ENCODE peak calls at places on chromosomes 12 and 14, in five cellular contexts. S is breast epithelium, U is HCT116, D is stomach, N is HepG2. V is an unnamed sample.

GRCh38 chr12:45909041-45909713 is 81.2 kb downstream of the SCAF11 start:
- DNase-seq in D (no peak), S (no peak), U (no peak), N (no peak), V (no peak)

GRCh38 chr12:53613821-53614220 is 12.4 kb downstream of the ATF7 start:
- DNase-seq in U (no peak), D (no peak), N (no peak), S (no peak), V (no peak)

GRCh38 chr14:99257673-99258221 is 14.2 kb downstream of the BCL11B start:
- DNase-seq in S (no peak), N (no peak), D (no peak), U (no peak), V (no peak)

GRCh38 chr14:44109041-44109440 is 398.0 kb downstream of the FSCB start:
- DNase-seq in U (no peak), D (no peak), S (no peak), N (no peak), V (no peak)

GRCh38 chr14:22390824-22391461 is 198.1 kb downstream of the DAD1 start:
- DNase-seq in S (no peak), U (no peak), D (peak; percentile 29), N (peak; percentile 41), V (no peak)

GRCh38 chr14:37036669-37037341 is 135.6 kb downstream of the SLC25A21 start:
- DNase-seq in S (no peak), N (peak; percentile 33), D (no peak), U (no peak), V (no peak)

GRCh38 chr14:78403278-78403815 is 233.2 kb downstream of the NRXN3 start:
- DNase-seq in D (no peak), N (no peak), U (no peak), S (no peak), V (no peak)

GRCh38 chr14:69693823-69694729 is 72.9 kb upstream of the SRSF5 start:
- DNase-seq in N (peak; percentile 86), S (no peak), U (no peak), D (peak; percentile 75), V (no peak)

GRCh38 chr12:43206396-43206795 is 345.6 kb downstream of the ADAMTS20 start:
- DNase-seq in N (no peak), U (no peak), S (no peak), D (no peak), V (no peak)

GRCh38 chr14:79357307-79357706 is 854.0 kb downstream of the DIO2 start:
- DNase-seq in D (no peak), S (no peak), N (no peak), U (no peak), V (no peak)

GRCh38 chr14:70707138-70708038 is 65.7 kb downstream of the TTC9 start:
- DNase-seq in S (no peak), D (no peak), N (peak; percentile 93), U (peak; percentile 27), V (no peak)

GRCh38 chr14:74910556-74910955 is 12.5 kb downstream of the RPS6KL1 start:
- DNase-seq in U (no peak), D (no peak), N (no peak), S (no peak), V (no peak)

GRCh38 chr12:51669996-51670395 is 79.0 kb downstream of the SCN8A start:
- DNase-seq in U (no peak), N (no peak), S (no peak), D (no peak), V (no peak)

GRCh38 chr12:41819948-41820347 is 324.7 kb downstream of the GXYLT1 start:
- DNase-seq in N (no peak), S (no peak), U (no peak), D (no peak), V (no peak)

GRCh38 chr14:96100171-96101064 is 61.3 kb downstream of the C14orf132 start:
- DNase-seq in D (peak; percentile 77), N (peak; percentile 60), U (peak; percentile 73), S (peak; percentile 84), V (peak; percentile 45)

GRCh38 chr14:100278702-100279101 is 27.5 kb downstream of the SLC25A29 start:
- DNase-seq in S (no peak), D (no peak), U (no peak), N (peak; percentile 40), V (no peak)

GRCh38 chr12:49059063-49059384 is 1.6 kb downstream of the KMT2D start:
- DNase-seq in D (no peak), U (no peak), S (no peak), N (no peak), V (no peak)

GRCh38 chr14:95258754-95259593 is 60.7 kb downstream of the CLMN start:
- DNase-seq in U (no peak), N (no peak), S (no peak), D (peak; percentile 22), V (no peak)

GRCh38 chr14:104515811-104516780 is 63.5 kb upstream of the C14orf180 start:
- DNase-seq in N (no peak), U (no peak), D (peak; percentile 20), S (no peak), V (no peak)

GRCh38 chr14:36271939-36272907 is 48.2 kb downstream of the MBIP start:
- DNase-seq in U (no peak), S (no peak), D (no peak), N (no peak), V (no peak)

GRCh38 chr14:34018564-34019244 is 67.8 kb upstream of the EGLN3 start:
- DNase-seq in N (no peak), D (no peak), S (no peak), U (no peak), V (no peak)

GRCh38 chr14:104239185-104239775 is 100.9 kb downstream of the KIF26A start:
- DNase-seq in U (no peak), D (peak; percentile 15), S (peak; percentile 33), N (no peak), V (no peak)

GRCh38 chr14:88729159-88729558 is 63.6 kb downstream of the EML5 start:
- DNase-seq in N (no peak), D (no peak), U (no peak), S (no peak), V (no peak)

GRCh38 chr12:108612788-108613282 is 15.0 kb upstream of the TMEM119 start:
- DNase-seq in D (no peak), S (no peak), U (peak; percentile 24), N (no peak), V (no peak)

GRCh38 chr12:91382081-91382543 is 199.5 kb upstream of the DCN start:
- DNase-seq in N (peak; percentile 37), S (peak; percentile 76), D (peak; percentile 87), U (peak; percentile 66), V (no peak)

GRCh38 chr12:68334136-68334535 is 2.0 kb upstream of the MDM1 start:
- DNase-seq in S (no peak), D (no peak), U (no peak), N (no peak), V (no peak)

GRCh38 chr14:41868396-41868795 is 261.7 kb downstream of the LRFN5 start:
- DNase-seq in S (no peak), U (no peak), N (no peak), D (no peak), V (no peak)

GRCh38 chr14:74860179-74860578 is 15.8 kb downstream of the PROX2 start:
- DNase-seq in U (no peak), S (no peak), N (no peak), D (no peak), V (no peak)

GRCh38 chr12:123242083-123242904 is 9.1 kb downstream of the MTRFR start:
- DNase-seq in S (no peak), N (no peak), D (no peak), U (no peak), V (no peak)

GRCh38 chr14:104142136-104143041 is 4.0 kb downstream of the KIF26A start:
- DNase-seq in U (no peak), N (no peak), S (no peak), D (no peak), V (no peak)

GRCh38 chr12:18907793-18908580 is 170.1 kb downstream of the CAPZA3 start:
- DNase-seq in N (no peak), D (no peak), S (no peak), U (no peak), V (no peak)

GRCh38 chr14:59337151-59337611 is 128.0 kb downstream of the GPR135 start:
- DNase-seq in U (no peak), N (no peak), S (no peak), D (peak; percentile 29), V (no peak)

GRCh38 chr12:88836156-88836555 is 255.9 kb upstream of the KITLG start:
- DNase-seq in S (no peak), D (no peak), U (no peak), N (peak; percentile 10), V (no peak)

GRCh38 chr14:68306934-68307758 is 485.7 kb downstream of the ZFP36L1 start:
- DNase-seq in D (peak; percentile 76), U (peak; percentile 21), S (peak; percentile 58), N (peak; percentile 48), V (no peak)

GRCh38 chr14:60250318-60251035 is 1.5 kb downstream of the PPM1A start:
- DNase-seq in S (no peak), D (no peak), N (peak; percentile 49), U (peak; percentile 6), V (no peak)

GRCh38 chr14:33675415-33676130 is 275.3 kb downstream of the EGLN3 start:
- DNase-seq in S (no peak), N (no peak), D (no peak), U (no peak), V (no peak)

GRCh38 chr12:56127485-56127887 is 581 bp upstream of the ESYT1 start:
- DNase-seq in D (no peak), N (no peak), S (no peak), U (no peak), V (no peak)
- TF ChIP-seq POLR2AphosphoS5 in D (no peak), N (no peak), S (no peak), U (no peak), V (no peak)

DNA sequence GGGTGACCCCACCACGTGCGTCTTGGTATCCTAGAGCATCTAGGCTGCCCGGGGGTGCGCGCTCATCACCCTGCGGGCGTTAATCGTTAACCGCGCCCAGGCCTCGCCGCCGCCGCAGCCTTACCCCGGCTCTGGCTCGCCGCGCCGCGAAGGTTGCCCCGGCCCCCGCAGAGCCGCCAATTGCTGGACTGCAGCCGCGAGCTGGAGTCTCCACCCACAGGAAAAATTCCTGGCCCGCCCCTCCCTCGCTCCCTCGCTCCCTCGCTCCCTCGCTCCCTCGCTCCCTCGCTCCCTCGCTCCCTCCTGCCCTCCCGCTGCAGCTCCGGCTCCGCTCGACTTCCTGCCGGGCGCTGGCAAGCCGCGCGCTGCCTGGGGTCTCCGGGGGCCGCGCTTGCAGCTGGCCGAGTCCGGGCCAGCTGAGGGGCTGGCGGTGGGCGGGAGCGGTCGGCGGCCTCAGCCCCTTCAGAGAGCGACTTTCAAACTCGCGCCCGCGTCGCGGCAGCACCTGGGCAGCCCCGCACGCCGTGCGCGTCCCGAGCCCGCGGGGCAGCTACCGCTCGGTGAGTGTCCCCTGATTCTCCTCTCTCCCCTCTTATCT is at the start of gene PLEKHG3:
- DNase-seq in U (no peak), D (peak; percentile 87), S (peak; percentile 90), N (peak; percentile 59), V (no peak)
- TF ChIP-seq POLR2A in U (no peak), D (no peak), S (peak; percentile 43), N (no peak), V (no peak)

GRCh38 chr14:20568393-20568792 is 7.5 kb upstream of the RNASE9 start:
- DNase-seq in S (no peak), N (no peak), D (no peak), U (no peak), V (no peak)
- TF ChIP-seq POLR2AphosphoS5 in S (no peak), N (no peak), D (no peak), U (no peak), V (no peak)

DNA sequence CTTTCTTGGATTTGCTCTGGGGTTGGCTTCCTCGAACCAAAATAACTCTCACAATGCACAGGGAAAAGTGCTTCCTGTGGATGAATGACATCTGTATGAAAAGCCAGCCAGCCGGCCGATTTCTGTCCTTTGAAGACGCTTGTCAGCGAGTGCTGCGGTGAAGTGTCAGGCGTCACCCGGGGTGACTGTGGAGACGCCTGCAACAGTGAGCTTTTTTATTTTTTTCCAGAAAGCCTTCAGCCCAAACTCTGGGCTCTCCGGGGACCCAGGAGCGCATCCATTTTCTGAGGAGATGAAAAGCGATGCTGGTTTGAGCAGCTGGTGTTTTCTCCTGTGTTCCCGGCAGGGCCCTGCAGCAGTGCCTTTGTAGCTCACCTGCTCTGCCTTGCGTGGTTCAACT is 147.9 kb upstream of the MYL2 start:
- DNase-seq in U (no peak), D (no peak), S (no peak), N (no peak), V (no peak)
- TF ChIP-seq POLR2A in U (no peak), D (no peak), S (no peak), N (no peak), V (no peak)

V was measured in GM12892.